ENCODE peak calls at places on chromosomes 7 and 10, in nine cellular contexts. E is tibial nerve, F is prostate gland, L is NAMALWA, S is lung, O is T-helper 9 cell, W is DMS79, A is NCI-H460, Z is T-cell. N is an unnamed sample.

GRCh38 chr7:85829817-85830432 is 643.1 kb upstream of the SEMA3D start:
- DNase-seq in E (no peak), A (peak), S (no peak), F (no peak), Z (no peak), O (no peak), L (peak), W (no peak), N (no peak)

GRCh38 chr7:85554294-85554877 is 367.5 kb upstream of the SEMA3D start:
- DNase-seq in E (no peak), O (no peak), A (peak), S (no peak), L (peak), W (peak), Z (no peak), F (peak), N (no peak)

GRCh38 chr10:51804861-51805260 is 105.5 kb upstream of the CSTF2T start:
- DNase-seq in L (no peak), F (no peak), E (no peak), S (no peak), Z (no peak), A (peak), W (no peak), O (no peak), N (no peak)

GRCh38 chr7:8015095-8015745 is 46.6 kb downstream of the GLCCI1 start:
- DNase-seq in O (no peak), E (no peak), Z (no peak), S (no peak), L (no peak), A (no peak), F (no peak), W (no peak), N (no peak)

GRCh38 chr7:12674861-12675260 is 12.6 kb upstream of the ARL4A start:
- DNase-seq in O (peak), Z (peak), A (peak), E (no peak), W (no peak), L (peak), F (no peak), S (peak), N (no peak)

GRCh38 chr10:35913628-35914027 is 271.5 kb upstream of the FZD8 start:
- DNase-seq in O (no peak), F (no peak), L (no peak), S (no peak), E (no peak), Z (no peak), W (no peak), A (peak), N (no peak)

GRCh38 chr7:25860206-25860881 is 291.7 kb upstream of the NFE2L3 start:
- DNase-seq in S (no peak), L (peak), O (no peak), W (peak), F (no peak), A (no peak), E (no peak), Z (no peak), N (no peak)

GRCh38 chr10:126921974-126922525 is 16.8 kb downstream of the DOCK1 start:
- DNase-seq in L (no peak), A (no peak), O (no peak), E (no peak), S (no peak), Z (no peak), W (no peak), F (no peak), N (no peak)

GRCh38 chr10:14879055-14879800 is 562 bp downstream of the SUV39H2 start:
- DNase-seq in E (no peak), A (no peak), O (peak), L (peak), S (peak), W (no peak), F (peak), Z (peak), N (peak)

N was measured in ureter.